ENCODE peak calls at places on chromosomes 12 and 14, in five cellular contexts. J, V, R, H and D are unnamed samples.

GRCh38 chr14:97025722-97026121 is 228.5 kb downstream of the VRK1 start:
- DNase-seq in J (no peak), R (no peak), V (no peak), H (no peak), D (no peak)

GRCh38 chr12:129483494-129483893 is 420.3 kb downstream of the TMEM132D start:
- DNase-seq in V (no peak), J (no peak), H (peak), R (no peak), D (no peak)

GRCh38 chr14:101062611-101063010 is 159.1 kb upstream of the RTL1 start:
- DNase-seq in J (no peak), R (no peak), V (no peak), H (no peak), D (no peak)

GRCh38 chr14:58808828-58809227 is 171.1 kb downstream of the DACT1 start:
- DNase-seq in V (peak), R (no peak), J (no peak), H (peak), D (no peak)

GRCh38 chr12:44497044-44497443 is 379.1 kb downstream of the NELL2 start:
- DNase-seq in R (no peak), J (no peak), V (no peak), H (no peak), D (no peak)

GRCh38 chr12:130164931-130165330 is 2.7 kb downstream of the FZD10 start:
- DNase-seq in H (no peak), R (no peak), V (no peak), J (no peak), D (no peak)

GRCh38 chr14:103056322-103057027 is 874 bp downstream of the CDC42BPB start:
- DNase-seq in J (peak), V (peak), R (no peak), H (no peak), D (no peak)

GRCh38 chr14:100644784-100645183 is 57.6 kb upstream of the BEGAIN start:
- DNase-seq in V (no peak), J (no peak), H (no peak), R (no peak), D (no peak)

GRCh38 chr14:77108753-77109152 is 10.7 kb downstream of the CIPC start:
- DNase-seq in R (no peak), V (no peak), H (no peak), J (no peak), D (no peak)

GRCh38 chr14:51002406-51002984 is 58.2 kb upstream of the PYGL start:
- DNase-seq in R (no peak), H (no peak), J (no peak), V (no peak), D (no peak)

GRCh38 chr14:89719371-89720075 is 235.0 kb downstream of the EFCAB11 start:
- DNase-seq in R (no peak), J (no peak), H (no peak), V (no peak), D (no peak)

GRCh38 chr14:54617467-54617866 is 50.5 kb downstream of the SAMD4A start:
- DNase-seq in J (no peak), V (no peak), R (no peak), H (no peak), D (no peak)

GRCh38 chr12:16175893-16176292 is 101.6 kb downstream of the SLC15A5 start:
- DNase-seq in H (no peak), R (no peak), J (no peak), V (no peak), D (no peak)

GRCh38 chr12:25743679-25744078 is 190.6 kb upstream of the LMNTD1 start:
- DNase-seq in V (no peak), R (no peak), H (no peak), J (no peak), D (no peak)

GRCh38 chr12:110704750-110705149 is 15.8 kb upstream of the HVCN1 start:
- DNase-seq in J (no peak), H (no peak), R (no peak), V (no peak), D (no peak)